ENCODE peak calls at places on chromosomes 16 and 17, in five cellular contexts. D, S, N, E and W are unnamed samples.

GRCh38 chr17:34300652-34301390 is 15.3 kb downstream of the CCL11 start:
- DNase-seq in E (no peak), D (no peak), N (peak; percentile 86), S (peak; percentile 81), W (peak; percentile 20)

GRCh38 chr17:78387982-78388941 is 9.8 kb downstream of the PGS1 start:
- DNase-seq in D (no peak), E (no peak), S (no peak), N (no peak), W (no peak)

GRCh38 chr16:80175011-80175410 is 365.8 kb upstream of the DYNLRB2 start:
- DNase-seq in N (no peak), D (no peak), E (no peak), S (no peak), W (no peak)

GRCh38 chr16:56610609-56611111 is 2.3 kb downstream of the MT2A start:
- DNase-seq in S (peak; percentile 7), D (no peak), N (peak; percentile 35), E (no peak), W (peak; percentile 60)

GRCh38 chr16:86663691-86664517 is 85.6 kb downstream of the FOXL1 start:
- DNase-seq in N (peak; percentile 64), E (no peak), D (no peak), S (peak; percentile 54), W (peak; percentile 51)

GRCh38 chr17:48472485-48473281 is 42.7 kb upstream of the SKAP1 start:
- DNase-seq in S (peak; percentile 58), E (no peak), D (no peak), N (peak; percentile 91), W (peak; percentile 14)

GRCh38 chr17:82281502-82282238 is 8.2 kb upstream of the CSNK1D start:
- DNase-seq in S (peak; percentile 92), D (no peak), N (peak; percentile 61), E (no peak), W (no peak)

GRCh38 chr16:73213761-73214480 is 166.0 kb upstream of the ZFHX3 start:
- DNase-seq in N (peak; percentile 11), E (no peak), S (no peak), D (no peak), W (no peak)

GRCh38 chr17:66604381-66604780 is 230.5 kb upstream of the CACNG5 start:
- DNase-seq in S (no peak), N (no peak), E (no peak), D (no peak), W (no peak)

GRCh38 chr16:15466886-15467781 is 32.7 kb downstream of the BMERB1 start:
- DNase-seq in N (peak; percentile 30), S (peak; percentile 30), E (no peak), D (peak; percentile 17), W (no peak)

GRCh38 chr16:1194665-1195392 is 30.2 kb downstream of the TPSG1 start:
- DNase-seq in E (no peak), N (no peak), D (no peak), S (no peak), W (no peak)

GRCh38 chr17:12977008-12977751 is 40.6 kb downstream of the ELAC2 start:
- DNase-seq in D (no peak), S (peak; percentile 37), E (no peak), N (peak; percentile 15), W (no peak)

GRCh38 chr17:76911299-76912007 is 43.2 kb downstream of the MGAT5B start:
- DNase-seq in D (no peak), E (no peak), N (no peak), S (no peak), W (no peak)

GRCh38 chr16:85361441-85362118 is 249.3 kb upstream of the CIBAR2 start:
- DNase-seq in E (no peak), D (no peak), S (no peak), N (no peak), W (no peak)

GRCh38 chr16:8859913-8860881 is 8.6 kb downstream of the CARHSP1 start:
- DNase-seq in E (no peak), S (no peak), D (no peak), N (peak; percentile 72), W (peak; percentile 40)

GRCh38 chr16:66619036-66619435 is 14.5 kb downstream of the CMTM3 start:
- DNase-seq in E (no peak), N (peak; percentile 49), S (no peak), D (no peak), W (peak; percentile 30)

GRCh38 chr16:13435415-13435814 is 484.5 kb upstream of the ERCC4 start:
- DNase-seq in E (no peak), N (no peak), D (no peak), S (no peak), W (no peak)

GRCh38 chr16:86424413-86424812 is 85.9 kb upstream of the FOXF1 start:
- DNase-seq in D (no peak), N (no peak), E (no peak), S (no peak), W (no peak)

GRCh38 chr16:88803264-88803987 is at the start of gene CDT1:
- DNase-seq in S (peak; percentile 39), E (peak; percentile 70), N (peak; percentile 78), D (peak; percentile 91), W (peak; percentile 22)

GRCh38 chr16:54366943-54367342 is 80.4 kb upstream of the IRX3 start:
- DNase-seq in D (no peak), S (no peak), N (no peak), E (no peak), W (no peak)

GRCh38 chr16:84928679-84929420 is 82.5 kb downstream of the ZDHHC7 start:
- DNase-seq in D (no peak), N (peak; percentile 40), S (no peak), E (no peak), W (no peak)

GRCh38 chr17:3935140-3935542 is 18.9 kb upstream of the P2RX1 start:
- DNase-seq in E (peak; percentile 34), N (peak; percentile 56), D (peak; percentile 66), S (peak; percentile 49), W (peak; percentile 71)

GRCh38 chr17:7716299-7716886 is 1.2 kb upstream of the DNAH2 start:
- DNase-seq in D (no peak), E (no peak), N (no peak), S (no peak), W (no peak)

GRCh38 chr16:66516808-66517585 is 32.9 kb downstream of the TK2 start:
- DNase-seq in E (peak; percentile 75), S (peak; percentile 97), D (peak; percentile 97), N (peak; percentile 99), W (peak; percentile 97)

GRCh38 chr16:80717611-80718010 is 86.8 kb downstream of the CDYL2 start:
- DNase-seq in N (no peak), D (no peak), E (no peak), S (no peak), W (no peak)

GRCh38 chr17:46975287-46975686 is 3.8 kb downstream of the RPRML start:
- DNase-seq in E (no peak), D (no peak), N (no peak), S (no peak), W (no peak)

GRCh38 chr17:1532836-1533602 is 16.6 kb upstream of the INPP5K start:
- DNase-seq in N (no peak), E (peak; percentile 40), S (no peak), D (peak; percentile 61), W (no peak)

GRCh38 chr17:81519284-81520020 is 6.9 kb upstream of the ACTG1 start:
- DNase-seq in S (peak; percentile 31), D (no peak), E (peak; percentile 64), N (no peak), W (no peak)

GRCh38 chr17:68195667-68196393 is 52.0 kb upstream of the AMZ2 start:
- DNase-seq in D (no peak), S (no peak), N (no peak), E (no peak), W (no peak)

GRCh38 chr17:3972281-3972731 is 8.1 kb upstream of the ATP2A3 start:
- DNase-seq in E (no peak), N (no peak), S (no peak), D (no peak), W (no peak)

GRCh38 chr16:30521873-30522641 is 4.3 kb downstream of the ZNF768 start:
- DNase-seq in S (no peak), E (no peak), D (no peak), N (no peak), W (no peak)

GRCh38 chr16:75996491-75996890 is 270.2 kb upstream of the CPHXL start:
- DNase-seq in S (peak; percentile 73), E (no peak), N (no peak), D (no peak), W (no peak)

GRCh38 chr17:8619294-8619693 is 11.2 kb downstream of the MYH10 start:
- DNase-seq in N (no peak), S (no peak), D (no peak), E (no peak), W (no peak)

GRCh38 chr17:44091200-44091997 is 20.9 kb downstream of the G6PC3 start:
- DNase-seq in D (no peak), N (no peak), S (no peak), E (no peak), W (no peak)

GRCh38 chr16:3728424-3729160 is 11.3 kb upstream of the TRAP1 start:
- DNase-seq in N (no peak), E (no peak), S (no peak), D (no peak), W (no peak)

GRCh38 chr17:42248351-42249179 is 27.6 kb downstream of the STAT5B start:
- DNase-seq in N (peak; percentile 70), D (peak; percentile 81), S (no peak), E (peak; percentile 87), W (peak; percentile 87)

GRCh38 chr16:66699898-66700297 is 3.4 kb upstream of the CMTM4 start:
- DNase-seq in S (no peak), E (no peak), N (no peak), D (no peak), W (no peak)

GRCh38 chr17:17757944-17758343 is 76.7 kb downstream of the RAI1 start:
- DNase-seq in D (no peak), E (no peak), N (no peak), S (no peak), W (no peak)